ENCODE peak calls at places on chromosome X, in eight cellular contexts. One of them, this sample, is unnamed.

GRCh38 chrX:39953879-39954278 is 143.9 kb downstream of the BCOR start:
- DNase-seq in neuronal stem cell: no peak
- DNase-seq in NT2/D1: no peak
- DNase-seq in MM.1S: no peak
- DNase-seq in GM23248: no peak
- DNase-seq in IMR-90: peak
- DNase-seq in fibroblast of lung: peak
- DNase-seq in adipocyte: peak
- DNase-seq in this sample: no peak

GRCh38 chrX:48451708-48452107 is 18.4 kb downstream of the SLC38A5 start:
- DNase-seq in neuronal stem cell: no peak
- DNase-seq in NT2/D1: no peak
- DNase-seq in MM.1S: no peak
- DNase-seq in GM23248: no peak
- DNase-seq in IMR-90: no peak
- DNase-seq in fibroblast of lung: no peak
- DNase-seq in adipocyte: no peak
- DNase-seq in this sample: no peak

GRCh38 chrX:4263005-4263404 is 549.6 kb upstream of the PRKX start:
- DNase-seq in neuronal stem cell: no peak
- DNase-seq in NT2/D1: no peak
- DNase-seq in MM.1S: no peak
- DNase-seq in GM23248: peak
- DNase-seq in IMR-90: no peak
- DNase-seq in fibroblast of lung: no peak
- DNase-seq in adipocyte: peak
- DNase-seq in this sample: no peak

GRCh38 chrX:19888419-19888879 is 1.0 kb upstream of the SH3KBP1 start:
- DNase-seq in neuronal stem cell: peak
- DNase-seq in NT2/D1: peak
- DNase-seq in MM.1S: peak
- DNase-seq in GM23248: peak
- DNase-seq in IMR-90: peak
- DNase-seq in fibroblast of lung: peak
- DNase-seq in adipocyte: peak
- DNase-seq in this sample: peak

GRCh38 chrX:48934581-48935331 is 15.9 kb upstream of the PIM2 start:
- DNase-seq in neuronal stem cell: no peak
- DNase-seq in NT2/D1: no peak
- DNase-seq in MM.1S: no peak
- DNase-seq in GM23248: no peak
- DNase-seq in IMR-90: no peak
- DNase-seq in fibroblast of lung: no peak
- DNase-seq in adipocyte: no peak
- DNase-seq in this sample: no peak

GRCh38 chrX:134764202-134764785 is 106.0 kb upstream of the PLAC1 start:
- DNase-seq in neuronal stem cell: no peak
- DNase-seq in NT2/D1: no peak
- DNase-seq in MM.1S: peak
- DNase-seq in GM23248: peak
- DNase-seq in IMR-90: no peak
- DNase-seq in fibroblast of lung: peak
- DNase-seq in adipocyte: peak
- DNase-seq in this sample: no peak

GRCh38 chrX:13265549-13266132 is 54.2 kb downstream of the ATXN3L start:
- DNase-seq in neuronal stem cell: no peak
- DNase-seq in NT2/D1: no peak
- DNase-seq in MM.1S: no peak
- DNase-seq in GM23248: no peak
- DNase-seq in IMR-90: no peak
- DNase-seq in fibroblast of lung: no peak
- DNase-seq in adipocyte: no peak
- DNase-seq in this sample: no peak

GRCh38 chrX:41302293-41302868 is 31.6 kb upstream of the DDX3X start:
- DNase-seq in neuronal stem cell: no peak
- DNase-seq in NT2/D1: no peak
- DNase-seq in MM.1S: no peak
- DNase-seq in GM23248: no peak
- DNase-seq in IMR-90: no peak
- DNase-seq in fibroblast of lung: no peak
- DNase-seq in adipocyte: no peak
- DNase-seq in this sample: peak

GRCh38 chrX:51852096-51852495 is 41.3 kb upstream of the MAGED1 start:
- DNase-seq in neuronal stem cell: no peak
- DNase-seq in NT2/D1: no peak
- DNase-seq in MM.1S: no peak
- DNase-seq in GM23248: no peak
- DNase-seq in IMR-90: no peak
- DNase-seq in fibroblast of lung: no peak
- DNase-seq in adipocyte: no peak
- DNase-seq in this sample: peak

GRCh38 chrX:57119416-57119815 is 1.9 kb downstream of the SPIN2B start:
- DNase-seq in neuronal stem cell: no peak
- DNase-seq in NT2/D1: no peak
- DNase-seq in MM.1S: no peak
- DNase-seq in GM23248: no peak
- DNase-seq in IMR-90: no peak
- DNase-seq in fibroblast of lung: no peak
- DNase-seq in adipocyte: no peak
- DNase-seq in this sample: no peak

GRCh38 chrX:80513620-80514019 is 93.4 kb downstream of the TENT5D start:
- DNase-seq in neuronal stem cell: no peak
- DNase-seq in NT2/D1: no peak
- DNase-seq in MM.1S: no peak
- DNase-seq in GM23248: no peak
- DNase-seq in IMR-90: no peak
- DNase-seq in fibroblast of lung: no peak
- DNase-seq in adipocyte: no peak
- DNase-seq in this sample: peak

GRCh38 chrX:48802813-48803261 is 970 bp downstream of the HDAC6 start:
- DNase-seq in neuronal stem cell: no peak
- DNase-seq in NT2/D1: no peak
- DNase-seq in MM.1S: no peak
- DNase-seq in GM23248: peak
- DNase-seq in IMR-90: no peak
- DNase-seq in fibroblast of lung: no peak
- DNase-seq in adipocyte: peak
- DNase-seq in this sample: no peak

GRCh38 chrX:119419146-119419545 is 20.0 kb downstream of the SLC25A43 start:
- DNase-seq in neuronal stem cell: no peak
- DNase-seq in NT2/D1: no peak
- DNase-seq in MM.1S: no peak
- DNase-seq in GM23248: no peak
- DNase-seq in IMR-90: no peak
- DNase-seq in fibroblast of lung: no peak
- DNase-seq in adipocyte: no peak
- DNase-seq in this sample: no peak

GRCh38 chrX:40154853-40155616 is 57.3 kb upstream of the BCOR start:
- DNase-seq in neuronal stem cell: no peak
- DNase-seq in NT2/D1: no peak
- DNase-seq in MM.1S: peak
- DNase-seq in GM23248: peak
- DNase-seq in IMR-90: peak
- DNase-seq in fibroblast of lung: peak
- DNase-seq in adipocyte: peak
- DNase-seq in this sample: peak

GRCh38 chrX:119756926-119757635 is 1.3 kb upstream of the SOWAHD start:
- DNase-seq in neuronal stem cell: no peak
- DNase-seq in NT2/D1: no peak
- DNase-seq in MM.1S: peak
- DNase-seq in GM23248: no peak
- DNase-seq in IMR-90: no peak
- DNase-seq in fibroblast of lung: no peak
- DNase-seq in adipocyte: no peak
- DNase-seq in this sample: no peak

GRCh38 chrX:13084611-13085010 is 40.2 kb upstream of the FAM9C start:
- DNase-seq in neuronal stem cell: no peak
- DNase-seq in NT2/D1: no peak
- DNase-seq in MM.1S: no peak
- DNase-seq in GM23248: no peak
- DNase-seq in IMR-90: no peak
- DNase-seq in fibroblast of lung: no peak
- DNase-seq in adipocyte: no peak
- DNase-seq in this sample: no peak

GRCh38 chrX:73765776-73766465 is 202.9 kb downstream of the CHIC1 start:
- DNase-seq in neuronal stem cell: no peak
- DNase-seq in NT2/D1: no peak
- DNase-seq in MM.1S: peak
- DNase-seq in GM23248: no peak
- DNase-seq in IMR-90: no peak
- DNase-seq in fibroblast of lung: no peak
- DNase-seq in adipocyte: no peak
- DNase-seq in this sample: no peak

GRCh38 chrX:150692296-150692695 is 900 bp upstream of the MTMR1 start:
- DNase-seq in neuronal stem cell: no peak
- DNase-seq in NT2/D1: no peak
- DNase-seq in MM.1S: no peak
- DNase-seq in GM23248: no peak
- DNase-seq in IMR-90: no peak
- DNase-seq in fibroblast of lung: no peak
- DNase-seq in adipocyte: no peak
- DNase-seq in this sample: no peak
- H3K4me3 ChIP-seq in neuronal stem cell: peak
- H3K4me3 ChIP-seq in NT2/D1: no peak
- H3K4me3 ChIP-seq in MM.1S: peak
- H3K4me3 ChIP-seq in GM23248: no peak
- H3K4me3 ChIP-seq in IMR-90: no peak
- H3K4me3 ChIP-seq in fibroblast of lung: no peak
- H3K4me3 ChIP-seq in adipocyte: peak
- H3K4me3 ChIP-seq in this sample: peak

GRCh38 chrX:124392794-124393193 is 46.4 kb downstream of the SH2D1A start:
- DNase-seq in neuronal stem cell: no peak
- DNase-seq in NT2/D1: no peak
- DNase-seq in MM.1S: no peak
- DNase-seq in GM23248: no peak
- DNase-seq in IMR-90: no peak
- DNase-seq in fibroblast of lung: no peak
- DNase-seq in adipocyte: no peak
- DNase-seq in this sample: no peak
- H3K9ac ChIP-seq in neuronal stem cell: no peak
- H3K9ac ChIP-seq in NT2/D1: no peak
- H3K9ac ChIP-seq in MM.1S: no peak
- H3K9ac ChIP-seq in GM23248: no peak
- H3K9ac ChIP-seq in IMR-90: no peak
- H3K9ac ChIP-seq in fibroblast of lung: no peak
- H3K9ac ChIP-seq in adipocyte: no peak
- H3K9ac ChIP-seq in this sample: no peak

GRCh38 chrX:1533083-1533482 is 3.9 kb downstream of the P2RY8 start:
- DNase-seq in neuronal stem cell: no peak
- DNase-seq in NT2/D1: no peak
- DNase-seq in MM.1S: no peak
- DNase-seq in GM23248: no peak
- DNase-seq in IMR-90: no peak
- DNase-seq in fibroblast of lung: no peak
- DNase-seq in adipocyte: no peak
- DNase-seq in this sample: no peak

GRCh38 chrX:1536712-1537030 is 314 bp downstream of the P2RY8 start:
- DNase-seq in neuronal stem cell: no peak
- DNase-seq in NT2/D1: no peak
- DNase-seq in MM.1S: no peak
- DNase-seq in GM23248: no peak
- DNase-seq in IMR-90: no peak
- DNase-seq in fibroblast of lung: no peak
- DNase-seq in adipocyte: no peak
- DNase-seq in this sample: no peak

GRCh38 chrX:1534321-1535168 is 2.4 kb downstream of the P2RY8 start:
- DNase-seq in neuronal stem cell: no peak
- DNase-seq in NT2/D1: no peak
- DNase-seq in MM.1S: peak
- DNase-seq in GM23248: no peak
- DNase-seq in IMR-90: no peak
- DNase-seq in fibroblast of lung: no peak
- DNase-seq in adipocyte: no peak
- DNase-seq in this sample: peak

GRCh38 chrX:1537031-1537715 is at the start of gene P2RY8:
- DNase-seq in neuronal stem cell: no peak
- DNase-seq in NT2/D1: no peak
- DNase-seq in MM.1S: peak
- DNase-seq in GM23248: peak
- DNase-seq in IMR-90: no peak
- DNase-seq in fibroblast of lung: no peak
- DNase-seq in adipocyte: peak
- DNase-seq in this sample: no peak

DNA sequence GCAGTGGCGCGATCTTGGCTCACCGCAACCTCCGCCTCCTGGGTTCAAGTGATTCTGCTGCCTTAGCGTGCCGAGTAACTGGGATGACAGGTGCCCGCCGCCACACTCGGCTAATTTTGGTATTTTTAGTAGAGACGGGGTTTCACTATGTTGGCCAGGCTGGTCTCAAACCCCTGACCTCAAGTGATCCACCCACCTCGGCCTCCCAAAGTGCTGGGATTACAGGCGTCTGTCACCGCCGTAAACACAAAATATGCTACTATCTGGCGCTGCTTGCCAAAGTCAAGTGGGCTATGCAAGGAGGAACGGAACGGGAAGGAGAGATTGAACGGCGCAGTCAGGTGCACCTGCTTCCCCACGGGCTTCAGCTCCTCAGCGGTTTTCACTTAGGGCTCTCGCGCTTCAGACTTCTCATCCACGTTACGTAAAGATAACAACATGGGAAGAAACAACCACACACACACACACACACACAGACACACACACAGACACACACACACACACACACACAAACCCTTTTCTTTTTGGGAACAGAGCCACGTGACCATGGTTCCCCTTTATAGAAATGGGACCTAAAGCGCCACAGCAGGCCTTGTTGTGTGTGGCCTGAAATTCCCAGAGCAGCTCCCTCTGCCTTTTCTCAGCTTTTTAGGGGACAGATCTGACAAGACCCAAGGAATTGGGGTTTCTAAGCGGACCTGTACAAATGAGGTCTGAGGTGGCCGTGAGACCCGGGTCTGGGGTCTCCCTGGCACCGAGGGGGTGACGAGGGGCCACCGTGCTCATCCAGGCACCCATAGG is 1.5 kb downstream of the P2RY8 start:
- DNase-seq in neuronal stem cell: no peak
- DNase-seq in NT2/D1: no peak
- DNase-seq in MM.1S: peak
- DNase-seq in GM23248: no peak
- DNase-seq in IMR-90: no peak
- DNase-seq in fibroblast of lung: no peak
- DNase-seq in adipocyte: no peak
- DNase-seq in this sample: no peak
- H3K4me3 ChIP-seq in neuronal stem cell: no peak
- H3K4me3 ChIP-seq in NT2/D1: no peak
- H3K4me3 ChIP-seq in MM.1S: peak
- H3K4me3 ChIP-seq in GM23248: no peak
- H3K4me3 ChIP-seq in IMR-90: no peak
- H3K4me3 ChIP-seq in fibroblast of lung: no peak
- H3K4me3 ChIP-seq in adipocyte: no peak
- H3K4me3 ChIP-seq in this sample: no peak

DNA sequence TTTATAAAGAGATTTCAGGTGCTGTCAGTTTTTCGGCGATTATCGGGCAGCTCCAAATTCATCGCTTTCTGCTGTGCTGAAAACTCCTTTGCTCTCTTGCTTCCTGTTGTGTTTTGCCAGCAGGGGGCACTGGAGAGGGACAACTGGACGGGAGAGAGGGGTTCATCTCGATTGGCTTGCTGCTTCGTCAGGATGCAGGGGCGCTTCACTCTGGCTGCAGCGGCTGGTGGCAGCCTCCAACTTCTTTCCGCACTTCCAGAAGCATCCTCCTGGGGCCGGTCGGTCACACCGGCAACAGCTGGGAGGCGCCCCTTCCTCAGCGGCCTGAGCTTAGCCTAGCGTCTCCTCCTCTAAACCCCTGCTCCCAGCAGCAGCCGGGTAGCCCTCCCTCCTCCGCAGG is 29.5 kb downstream of the MSL3 start:
- DNase-seq in neuronal stem cell: peak
- DNase-seq in NT2/D1: peak
- DNase-seq in MM.1S: no peak
- DNase-seq in GM23248: peak
- DNase-seq in IMR-90: peak
- DNase-seq in fibroblast of lung: peak
- DNase-seq in adipocyte: peak
- DNase-seq in this sample: peak
- H3K9ac ChIP-seq in neuronal stem cell: no peak
- H3K9ac ChIP-seq in NT2/D1: no peak
- H3K9ac ChIP-seq in MM.1S: no peak
- H3K9ac ChIP-seq in GM23248: peak
- H3K9ac ChIP-seq in IMR-90: no peak
- H3K9ac ChIP-seq in fibroblast of lung: no peak
- H3K9ac ChIP-seq in adipocyte: peak
- H3K9ac ChIP-seq in this sample: no peak

This sample was measured in endodermal cell.